ENCODE peak calls at places on chromosomes 12 and 14, in four cellular contexts. C is A549, N is tibial nerve, Z is suprapubic skin. U is an unnamed sample.

GRCh38 chr12:124498178-124498869 is 69.1 kb downstream of the NCOR2 start:
- DNase-seq in C (no peak), N (no peak), Z (no peak), U (no peak)

GRCh38 chr14:24817638-24818053 is 183.7 kb upstream of the GZMB start:
- DNase-seq in C (no peak), N (no peak), Z (no peak), U (peak; percentile 57)

GRCh38 chr12:58801986-58802385 is 118.3 kb downstream of the LRIG3 start:
- DNase-seq in C (no peak), N (no peak), Z (no peak), U (no peak)

GRCh38 chr12:132711169-132711843 is 664 bp downstream of the PGAM5 start:
- DNase-seq in C (no peak), N (no peak), Z (no peak), U (no peak)

GRCh38 chr12:5204831-5205230 is 161.2 kb downstream of the KCNA5 start:
- DNase-seq in C (no peak), N (no peak), Z (no peak), U (no peak)

GRCh38 chr14:24741871-24742270 is 107.9 kb upstream of the GZMB start:
- DNase-seq in C (no peak), N (no peak), Z (no peak), U (no peak)

GRCh38 chr14:30225171-30225570 is 297.5 kb upstream of the PRKD1 start:
- DNase-seq in C (no peak), N (peak; percentile 38), Z (no peak), U (no peak)

GRCh38 chr12:4939418-4940023 is 29.8 kb downstream of the KCNA1 start:
- DNase-seq in C (no peak), N (no peak), Z (no peak), U (no peak)

GRCh38 chr12:58309806-58310205 is 368.4 kb downstream of the ATP23 start:
- DNase-seq in C (no peak), N (no peak), Z (no peak), U (no peak)

GRCh38 chr12:19140381-19141236 is 11.1 kb downstream of the PLEKHA5 start:
- DNase-seq in C (no peak), N (no peak), Z (no peak), U (no peak)

GRCh38 chr14:64113279-64113678 is 180.9 kb downstream of the ESR2 start:
- DNase-seq in C (no peak), N (no peak), Z (no peak), U (no peak)

GRCh38 chr12:111532741-111533140 is 66.4 kb downstream of the ATXN2 start:
- DNase-seq in C (no peak), N (no peak), Z (no peak), U (no peak)

GRCh38 chr12:89863332-89863938 is 154.8 kb upstream of the ATP2B1 start:
- DNase-seq in C (no peak), N (no peak), Z (no peak), U (no peak)

GRCh38 chr12:117025481-117026151 is 73.6 kb downstream of the TESC start:
- DNase-seq in C (peak; percentile 79), N (no peak), Z (no peak), U (no peak)

GRCh38 chr14:37142835-37143499 is 29.4 kb downstream of the SLC25A21 start:
- DNase-seq in C (no peak), N (no peak), Z (no peak), U (no peak)

GRCh38 chr14:25006031-25006430 is 43.9 kb downstream of the STXBP6 start:
- DNase-seq in C (no peak), N (no peak), Z (no peak), U (no peak)

GRCh38 chr14:37091651-37092050 is 80.8 kb downstream of the SLC25A21 start:
- DNase-seq in C (no peak), N (no peak), Z (no peak), U (no peak)

GRCh38 chr12:49847161-49847560 is 4.3 kb upstream of the BCDIN3D start:
- DNase-seq in C (no peak), N (no peak), Z (no peak), U (no peak)

GRCh38 chr14:67172056-67172455 is 17.2 kb upstream of the GARIN2 start:
- DNase-seq in C (no peak), N (no peak), Z (no peak), U (no peak)

GRCh38 chr12:71194657-71195056 is 36.9 kb upstream of the TSPAN8 start:
- DNase-seq in C (no peak), N (no peak), Z (no peak), U (no peak)

GRCh38 chr12:78229491-78230209 is 399.0 kb downstream of the NAV3 start:
- DNase-seq in C (peak; percentile 4), N (no peak), Z (no peak), U (no peak)

GRCh38 chr12:46133751-46134150 is 135.1 kb downstream of the SLC38A1 start:
- DNase-seq in C (no peak), N (no peak), Z (no peak), U (no peak)

GRCh38 chr12:67671892-67672291 is 23.3 kb downstream of the DYRK2 start:
- DNase-seq in C (no peak), N (no peak), Z (no peak), U (no peak)

GRCh38 chr14:23182372-23183014 is 967 bp downstream of the SLC7A8 start:
- DNase-seq in C (no peak), N (no peak), Z (no peak), U (no peak)

GRCh38 chr14:44812672-44813071 is 149.1 kb downstream of the KLHL28 start:
- DNase-seq in C (no peak), N (no peak), Z (no peak), U (no peak)

GRCh38 chr12:79083181-79083580 is 218.6 kb downstream of the SYT1 start:
- DNase-seq in C (no peak), N (no peak), Z (no peak), U (no peak)

GRCh38 chr12:109927622-109928021 is 27.5 kb downstream of the TCHP start:
- DNase-seq in C (peak; percentile 78), N (no peak), Z (peak; percentile 59), U (no peak)

GRCh38 chr14:104881369-104881979 is 16.4 kb downstream of the CEP170B start:
- DNase-seq in C (no peak), N (no peak), Z (no peak), U (no peak)

GRCh38 chr12:90343966-90344365 is 611.0 kb downstream of the CCER1 start:
- DNase-seq in C (no peak), N (no peak), Z (no peak), U (no peak)

GRCh38 chr14:99731536-99732435 is 47.7 kb downstream of the CYP46A1 start:
- DNase-seq in C (no peak), N (peak; percentile 40), Z (peak; percentile 55), U (no peak)

DNA sequence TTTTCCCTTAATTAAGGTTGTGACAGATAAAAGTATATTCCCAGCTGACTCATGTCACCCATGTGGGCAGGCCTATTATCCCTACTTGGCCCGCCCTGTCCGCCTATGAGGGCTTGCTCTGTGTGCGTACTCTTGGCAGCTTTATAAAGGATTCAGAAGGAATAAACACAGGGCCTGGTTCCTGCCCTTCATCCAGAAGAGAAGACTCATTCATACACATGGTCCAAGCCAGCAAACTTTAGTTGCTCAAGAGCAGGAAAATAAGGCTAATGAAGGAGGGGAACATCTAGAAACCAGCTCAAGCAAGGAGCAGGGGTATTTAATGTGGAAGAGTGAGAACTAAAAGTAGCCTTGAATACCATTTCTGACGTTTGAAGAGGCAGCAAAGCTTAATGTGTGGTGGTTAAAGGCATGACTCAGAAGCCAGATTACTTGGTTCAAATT is 141.9 kb downstream of the CRADD start:
- DNase-seq in C (no peak), N (peak; percentile 34), Z (peak; percentile 82), U (peak; percentile 95)
- TF ChIP-seq EP300 in C (no peak), N (peak; percentile 91), Z (no peak), U (peak; percentile 21)

GRCh38 chr12:32115404-32116104 is 8.9 kb downstream of the BICD1 start:
- DNase-seq in C (peak; percentile 89), N (peak; percentile 85), Z (peak; percentile 90), U (no peak)
- TF ChIP-seq EP300 in C (peak; percentile 28), N (peak; percentile 86), Z (no peak), U (no peak)

DNA sequence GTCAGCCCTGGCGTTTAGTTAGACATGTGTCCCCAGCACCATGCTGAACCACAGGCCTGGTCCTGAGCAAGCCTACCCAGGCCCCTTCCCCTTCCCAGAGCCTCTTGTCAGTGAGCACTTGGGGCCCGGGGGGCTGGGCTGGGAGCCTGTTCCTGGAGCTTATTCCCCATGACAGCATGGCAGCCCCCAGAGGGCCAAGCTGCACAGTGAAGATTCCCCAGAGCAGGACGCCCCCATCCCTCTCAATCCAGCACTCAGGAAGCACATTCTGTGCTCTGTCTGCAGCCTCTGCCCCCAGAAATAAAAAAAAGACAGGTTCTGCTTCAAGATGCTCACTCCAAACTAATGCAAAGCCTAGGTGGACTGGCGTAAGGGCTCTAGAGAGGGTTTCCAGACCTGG is 117.3 kb downstream of the LGMN start:
- DNase-seq in C (no peak), N (no peak), Z (no peak), U (no peak)
- TF ChIP-seq EP300 in C (no peak), N (no peak), Z (no peak), U (no peak)

GRCh38 chr14:89469210-89470198 is 52.5 kb upstream of the FOXN3 start:
- DNase-seq in C (no peak), N (no peak), Z (peak; percentile 11), U (no peak)
- TF ChIP-seq EP300 in C (no peak), N (no peak), Z (no peak), U (no peak)

DNA sequence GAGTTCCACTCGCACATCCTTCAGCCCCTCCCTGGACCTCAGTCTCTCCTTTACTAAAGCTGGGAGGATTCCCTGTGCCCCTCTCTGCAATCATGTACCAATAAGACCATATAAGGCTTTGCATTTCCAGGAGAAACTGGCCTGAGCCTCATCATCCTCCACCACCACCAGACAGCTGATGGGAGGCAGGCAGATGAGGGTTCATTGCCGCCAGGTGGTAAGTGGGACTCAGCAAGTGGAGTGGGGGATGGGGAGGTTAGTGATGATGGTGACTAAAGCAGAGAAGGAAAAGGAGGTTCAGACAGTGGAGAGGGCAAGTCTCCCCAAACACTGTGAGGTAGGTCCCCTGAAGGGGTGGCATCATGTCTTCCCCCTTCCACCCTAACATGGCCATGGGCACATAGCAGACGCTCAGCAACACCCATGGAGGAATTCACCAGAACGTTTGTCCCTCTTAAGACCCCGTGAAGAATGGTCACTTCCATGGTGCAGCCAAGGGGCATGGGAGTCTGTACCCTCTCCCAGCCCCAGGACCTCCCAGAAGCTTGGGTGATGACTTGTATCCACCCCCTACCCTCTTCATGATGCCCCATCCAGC is 4.5 kb upstream of the TNFRSF1A start:
- DNase-seq in C (no peak), N (no peak), Z (no peak), U (no peak)
- TF ChIP-seq EP300 in C (no peak), N (no peak), Z (no peak), U (no peak)

GRCh38 chr12:130961921-130962326 is 8.2 kb downstream of the ADGRD1 start:
- DNase-seq in C (no peak), N (no peak), Z (no peak), U (peak; percentile 92)
- TF ChIP-seq EP300 in C (no peak), N (peak; percentile 81), Z (peak; percentile 39), U (peak; percentile 84)

GRCh38 chr12:108236366-108236765 is 102.7 kb downstream of the CMKLR1 start:
- DNase-seq in C (no peak), N (no peak), Z (no peak), U (no peak)
- TF ChIP-seq EP300 in C (no peak), N (no peak), Z (no peak), U (no peak)

U was measured in esophagus muscularis mucosa.